ENCODE peak calls at places on chromosomes 5 and 9, in four cellular contexts. X, Z, D and I are unnamed samples.

GRCh38 chr5:40503438-40503837 is 176.3 kb upstream of the PTGER4 start:
- DNase-seq in X (no peak), Z (no peak), D (no peak), I (no peak)

GRCh38 chr5:33891731-33892418 is at the start of gene ADAMTS12:
- DNase-seq in X (no peak), Z (no peak), D (no peak), I (no peak)

GRCh38 chr5:102582706-102583105 is 83.9 kb upstream of the SLCO6A1 start:
- DNase-seq in X (no peak), Z (no peak), D (no peak), I (no peak)

GRCh38 chr5:79628811-79629210 is 16.6 kb downstream of the TENT2 start:
- DNase-seq in X (no peak), Z (no peak), D (no peak), I (no peak)

GRCh38 chr5:172802585-172803176 is 31.4 kb upstream of the ERGIC1 start:
- DNase-seq in X (no peak), Z (peak; percentile 69), D (no peak), I (no peak)

GRCh38 chr5:76664065-76664464 is 40.9 kb upstream of the F2RL2 start:
- DNase-seq in X (no peak), Z (no peak), D (no peak), I (no peak)

GRCh38 chr5:149320791-149321330 is 24.4 kb upstream of the GRPEL2 start:
- DNase-seq in X (no peak), Z (peak; percentile 88), D (peak; percentile 38), I (no peak)

GRCh38 chr9:73199448-73199847 is 47.8 kb downstream of the ANXA1 start:
- DNase-seq in X (no peak), Z (no peak), D (no peak), I (no peak)

GRCh38 chr9:106718996-106719395 is 144.0 kb upstream of the ZNF462 start:
- DNase-seq in X (no peak), Z (peak; percentile 46), D (no peak), I (no peak)

GRCh38 chr9:89892053-89892419 is 287.2 kb downstream of the GADD45G start:
- DNase-seq in X (no peak), Z (no peak), D (no peak), I (no peak)

GRCh38 chr9:105881654-105882349 is 187.5 kb downstream of the TMEM38B start:
- DNase-seq in X (peak; percentile 49), Z (peak; percentile 61), D (peak; percentile 21), I (peak; percentile 30)

GRCh38 chr5:176740702-176741565 is 69.4 kb upstream of the UNC5A start:
- DNase-seq in X (no peak), Z (no peak), D (no peak), I (no peak)

GRCh38 chr9:21605489-21605931 is 123.4 kb upstream of the IFNE start:
- DNase-seq in X (no peak), Z (no peak), D (no peak), I (no peak)

GRCh38 chr9:26723486-26723885 is 169.1 kb downstream of the CAAP1 start:
- DNase-seq in X (no peak), Z (peak; percentile 28), D (no peak), I (no peak)

DNA sequence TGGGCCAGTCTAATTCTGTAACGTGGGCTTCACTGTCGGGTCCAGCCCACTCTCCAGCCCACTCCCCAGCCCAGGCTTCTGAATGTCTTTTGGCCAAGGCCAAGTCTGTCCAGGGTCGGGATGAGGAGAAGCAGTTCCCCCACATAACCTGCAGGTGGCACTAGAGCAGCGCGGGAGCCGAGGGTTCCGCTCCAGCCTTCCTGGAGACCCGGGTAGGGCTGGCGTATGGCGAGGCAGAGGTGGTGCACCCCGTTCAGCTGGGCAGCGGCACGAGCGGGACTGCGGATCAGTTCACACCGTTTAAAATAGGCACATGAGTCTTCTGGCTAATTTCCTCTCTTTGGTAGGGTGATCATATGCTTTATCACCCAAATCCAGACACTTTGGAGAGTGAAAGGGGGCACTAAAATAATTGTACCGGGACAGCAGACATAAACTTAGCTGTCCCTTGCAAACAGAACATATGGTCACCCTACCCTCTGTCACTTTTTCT is 185.9 kb downstream of the MSX2 start:
- DNase-seq in X (peak; percentile 27), Z (peak; percentile 10), D (peak; percentile 17), I (peak; percentile 2)
- TF ChIP-seq CTCF in X (peak; percentile 62), Z (peak; percentile 95), D (peak; percentile 60), I (peak; percentile 93)

GRCh38 chr5:32232441-32233219 is 58.5 kb upstream of the GOLPH3 start:
- DNase-seq in X (peak; percentile 68), Z (peak; percentile 47), D (peak; percentile 53), I (peak; percentile 44)

GRCh38 chr5:32231241-32231640 is 57.1 kb upstream of the GOLPH3 start:
- DNase-seq in X (no peak), Z (no peak), D (no peak), I (no peak)

GRCh38 chr5:32233220-32233695 is 59.1 kb upstream of the GOLPH3 start:
- DNase-seq in X (no peak), Z (no peak), D (no peak), I (no peak)

GRCh38 chr5:32231929-32232328 is 57.8 kb upstream of the GOLPH3 start:
- DNase-seq in X (no peak), Z (no peak), D (no peak), I (no peak)

GRCh38 chr5:32233696-32234447 is 59.8 kb upstream of the GOLPH3 start:
- DNase-seq in X (no peak), Z (peak; percentile 35), D (no peak), I (no peak)
- H3K4me3 ChIP-seq in X (no peak overlapping the region), Z (no peak overlapping the region), D (no peak overlapping the region), I (no peak overlapping the region)

GRCh38 chr5:169850407-169850806 is 129.9 kb downstream of the INSYN2B start:
- DNase-seq in X (no peak), Z (no peak), D (no peak), I (no peak)
- TF ChIP-seq CTCF in X (no peak), Z (no peak), D (no peak), I (peak; percentile 9)

GRCh38 chr5:75320341-75320740 is 16.7 kb upstream of the HMGCR start:
- DNase-seq in X (no peak), Z (no peak), D (no peak), I (no peak)

GRCh38 chr5:75324791-75325190 is 12.2 kb upstream of the HMGCR start:
- DNase-seq in X (no peak), Z (no peak), D (no peak), I (no peak)

GRCh38 chr5:75322066-75322465 is 15.0 kb upstream of the HMGCR start:
- DNase-seq in X (no peak), Z (no peak), D (no peak), I (no peak)

GRCh38 chr5:75325242-75325641 is 11.8 kb upstream of the HMGCR start:
- DNase-seq in X (no peak), Z (no peak), D (no peak), I (no peak)

DNA sequence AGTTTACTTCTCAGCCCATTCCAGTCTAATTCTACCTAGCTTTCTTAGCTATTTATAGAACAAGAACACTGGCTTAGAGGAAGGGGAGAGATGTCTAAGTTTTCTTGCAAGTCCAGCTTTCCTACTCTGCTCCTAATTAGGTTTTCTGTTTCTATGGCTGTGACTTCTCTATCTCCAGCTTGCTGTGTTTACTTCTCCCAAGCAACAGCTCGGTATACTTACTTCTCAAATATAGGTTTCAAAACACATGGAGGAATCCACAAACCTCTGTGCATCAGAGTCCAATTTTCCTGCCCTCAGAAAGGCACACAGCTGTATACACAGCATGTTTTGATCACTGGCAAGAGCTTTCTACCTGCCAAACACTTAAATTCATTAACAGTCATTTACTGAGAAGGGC is 17.4 kb upstream of the HMGCR start:
- DNase-seq in X (no peak), Z (no peak), D (no peak), I (no peak)
- H3K4me3 ChIP-seq in X (no peak overlapping the region), Z (no peak overlapping the region), D (no peak overlapping the region), I (no peak overlapping the region)

GRCh38 chr9:36793277-36793676 is 220.6 kb downstream of the MELK start:
- DNase-seq in X (no peak), Z (no peak), D (no peak), I (no peak)
- TF ChIP-seq CTCF in X (no peak), Z (peak; percentile 12), D (no peak), I (peak; percentile 40)